ENCODE peak calls at places on chromosomes 5 and 9, in four cellular contexts. U is cardiac muscle cell, E is GM23248, F is left ventricle myocardium inferior. S is an unnamed sample. For H3K9me3, the result is how much of the 10 kb centered on the place peaks cover.

GRCh38 chr5:59274130-59274529 is 619.4 kb downstream of the PDE4D start:
- DNase-seq in U (no peak), E (no peak), F (no peak), S (no peak)

GRCh38 chr9:126303488-126303887 is 23.1 kb upstream of the MVB12B start:
- DNase-seq in U (no peak), E (no peak), F (no peak), S (no peak)

GRCh38 chr9:129319076-129319937 is 141.2 kb upstream of the IER5L start:
- DNase-seq in U (no peak), E (no peak), F (no peak), S (no peak)

GRCh38 chr9:126853667-126854066 is 6.8 kb upstream of the ZBTB34 start:
- DNase-seq in U (peak), E (peak), F (no peak), S (no peak)

GRCh38 chr5:159263569-159263905 is 447 bp downstream of the UBLCP1 start:
- DNase-seq in U (no peak), E (no peak), F (no peak), S (no peak)

GRCh38 chr5:119655081-119655480 is 25.7 kb downstream of the FAM170A start:
- DNase-seq in U (peak), E (peak), F (no peak), S (no peak)

GRCh38 chr9:4086119-4087088 is 213.5 kb downstream of the GLIS3 start:
- DNase-seq in U (peak), E (no peak), F (peak), S (no peak)

GRCh38 chr5:158590936-158591863 is 508.5 kb downstream of the EBF1 start:
- DNase-seq in U (peak), E (peak), F (no peak), S (peak)

GRCh38 chr5:133017964-133018363 is 8.4 kb downstream of the ZCCHC10 start:
- DNase-seq in U (no peak), E (no peak), F (no peak), S (no peak)

GRCh38 chr9:99192786-99193465 is 28.8 kb downstream of the ALG2 start:
- DNase-seq in U (peak), E (peak), F (no peak), S (no peak)

GRCh38 chr9:123418506-123418905 is 62.5 kb downstream of the CRB2 start:
- DNase-seq in U (no peak), E (no peak), F (no peak), S (no peak)

GRCh38 chr9:115615821-115616665 is 498.1 kb upstream of the TNC start:
- DNase-seq in U (peak), E (peak), F (no peak), S (no peak)

GRCh38 chr5:158100373-158100902 is 241.5 kb upstream of the CLINT1 start:
- DNase-seq in U (no peak), E (peak), F (no peak), S (no peak)

GRCh38 chr5:24816206-24816605 is 171.4 kb upstream of the CDH10 start:
- DNase-seq in U (no peak), E (no peak), F (no peak), S (no peak)

GRCh38 chr9:99820330-99821186 is 1.1 kb upstream of the NR4A3 start:
- DNase-seq in U (peak), E (peak), F (peak), S (peak)

GRCh38 chr5:79070002-79070567 is 518 bp downstream of the BHMT2 start:
- DNase-seq in U (peak), E (peak), F (peak), S (no peak)

GRCh38 chr9:71647094-71647591 is 121.2 kb downstream of the CEMIP2 start:
- DNase-seq in U (peak), E (peak), F (peak), S (no peak)

GRCh38 chr5:142981886-142982820 is 212.0 kb downstream of the ARHGAP26 start:
- DNase-seq in U (peak), E (peak), F (peak), S (no peak)

GRCh38 chr9:27701664-27702063 is 128.4 kb upstream of the C9orf72 start:
- DNase-seq in U (peak), E (no peak), F (peak), S (no peak)

GRCh38 chr5:98308231-98308630 is 465.2 kb upstream of the RGMB start:
- DNase-seq in U (no peak), E (no peak), F (no peak), S (no peak)

GRCh38 chr5:103741984-103742383 is 179.4 kb upstream of the NUDT12 start:
- DNase-seq in U (no peak), E (no peak), F (no peak), S (no peak)

GRCh38 chr5:172454355-172455086 is at the start of gene SH3PXD2B:
- DNase-seq in U (peak), E (peak), F (peak), S (peak)

GRCh38 chr9:33162721-33163311 is 4.3 kb downstream of the B4GALT1 start:
- DNase-seq in U (peak), E (peak), F (peak), S (no peak)

GRCh38 chr5:115979628-115980041 is 17.4 kb downstream of the LVRN start:
- DNase-seq in U (peak), E (peak), F (no peak), S (no peak)

GRCh38 chr9:132789706-132790105 is 88.4 kb downstream of the AK8 start:
- DNase-seq in U (no peak), E (no peak), F (no peak), S (no peak)

GRCh38 chr9:16515207-16515606 is 355.3 kb downstream of the BNC2 start:
- DNase-seq in U (no peak), E (peak), F (no peak), S (no peak)

GRCh38 chr5:91641730-91642350 is 258.7 kb upstream of the ARRDC3 start:
- DNase-seq in U (peak), E (peak), F (no peak), S (no peak)

GRCh38 chr5:180848265-180848664 is 12.8 kb downstream of the ZFP62 start:
- DNase-seq in U (no peak), E (no peak), F (no peak), S (no peak)
- H3K9me3 ChIP-seq in U (under half), E (under half), F (under half), S (under half)

GRCh38 chr9:84266087-84266561 is 74.4 kb downstream of the SLC28A3 start:
- DNase-seq in U (no peak), E (no peak), F (no peak), S (no peak)

GRCh38 chr9:84255701-84256100 is 84.9 kb downstream of the SLC28A3 start:
- DNase-seq in U (no peak), E (no peak), F (no peak), S (no peak)

GRCh38 chr9:84258371-84258770 is 82.2 kb downstream of the SLC28A3 start:
- DNase-seq in U (no peak), E (no peak), F (no peak), S (no peak)

GRCh38 chr9:84264307-84264706 is 76.3 kb downstream of the SLC28A3 start:
- DNase-seq in U (no peak), E (no peak), F (no peak), S (no peak)

GRCh38 chr9:84261082-84261746 is 79.3 kb downstream of the SLC28A3 start:
- DNase-seq in U (peak), E (peak), F (peak), S (peak)
- H3K4me3 ChIP-seq in U (no peak), E (peak), F (peak), S (no peak)

GRCh38 chr9:784202-784601 is 57.3 kb upstream of the DMRT1 start:
- DNase-seq in U (no peak), E (no peak), F (no peak), S (no peak)

GRCh38 chr9:785997-786396 is 55.5 kb upstream of the DMRT1 start:
- DNase-seq in U (no peak), E (no peak), F (no peak), S (no peak)

GRCh38 chr9:784916-785315 is 56.6 kb upstream of the DMRT1 start:
- DNase-seq in U (no peak), E (no peak), F (no peak), S (no peak)

GRCh38 chr9:788777-789176 is 52.7 kb upstream of the DMRT1 start:
- DNase-seq in U (no peak), E (no peak), F (no peak), S (no peak)

GRCh38 chr9:786405-786804 is 55.1 kb upstream of the DMRT1 start:
- DNase-seq in U (no peak), E (no peak), F (no peak), S (no peak)
- H3K9me3 ChIP-seq in U (under half), E (under half), F (under half), S (under half)

DNA sequence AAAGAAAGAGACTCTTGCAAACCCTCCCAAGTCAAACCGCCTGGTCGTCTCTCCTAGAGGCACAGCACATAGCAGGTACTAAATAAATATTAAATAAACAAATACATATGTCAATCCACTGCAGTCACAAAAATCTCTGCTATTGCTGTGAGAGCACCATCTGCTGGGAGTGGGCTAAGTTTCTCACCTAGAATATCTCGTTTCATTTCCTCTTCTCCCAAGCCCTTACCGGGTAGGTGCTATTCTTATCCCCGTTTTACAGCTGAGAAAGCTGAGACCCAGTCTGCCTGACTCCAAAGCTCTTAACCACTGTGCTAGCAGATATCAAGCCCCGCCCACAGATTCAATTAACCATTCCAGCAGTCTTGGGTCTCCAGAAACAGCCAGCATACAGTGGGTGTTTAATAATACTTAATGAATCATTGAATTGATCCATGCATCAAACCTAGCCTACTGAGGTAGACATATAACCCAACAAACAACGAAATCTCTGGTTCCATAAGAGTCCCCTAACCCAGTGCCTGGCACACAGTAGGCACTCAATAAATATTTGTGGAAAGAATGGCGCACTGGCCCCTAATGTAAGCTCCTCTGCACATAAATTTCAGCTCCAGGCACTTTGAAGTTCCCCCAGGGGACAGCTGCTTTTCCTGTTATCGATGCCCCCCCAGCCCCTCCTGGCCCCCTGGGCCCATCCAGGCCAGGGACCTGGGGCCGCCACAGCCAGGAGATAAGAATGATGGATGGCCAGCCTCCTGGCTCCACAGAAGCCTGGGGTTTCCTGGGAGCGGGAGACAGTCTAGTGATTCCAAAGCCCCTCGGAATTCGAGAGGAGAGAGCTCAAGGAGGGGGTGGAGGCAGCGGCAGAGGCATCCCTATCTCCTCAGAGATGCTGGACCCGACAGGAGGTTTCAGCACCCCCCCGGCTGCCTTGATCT is 98.1 kb upstream of the HAND1 start:
- DNase-seq in U (no peak), E (no peak), F (no peak), S (no peak)
- H3K4me3 ChIP-seq in U (no peak), E (no peak), F (no peak), S (no peak)

GRCh38 chr9:94128580-94128979 is 44.3 kb downstream of the PTPDC1 start:
- DNase-seq in U (no peak), E (no peak), F (no peak), S (no peak)

GRCh38 chr9:94120854-94121376 is 36.7 kb downstream of the PTPDC1 start:
- DNase-seq in U (no peak), E (no peak), F (no peak), S (no peak)

GRCh38 chr9:94127806-94128205 is 43.5 kb downstream of the PTPDC1 start:
- DNase-seq in U (peak), E (no peak), F (no peak), S (no peak)

GRCh38 chr9:94126844-94127243 is 42.6 kb downstream of the PTPDC1 start:
- DNase-seq in U (no peak), E (no peak), F (no peak), S (no peak)
- H3K9me3 ChIP-seq in U (under half), E (under half), F (under half), S (under half)

GRCh38 chr5:72503888-72504491 is 3.2 kb downstream of the ZNF366 start:
- DNase-seq in U (peak), E (peak), F (no peak), S (no peak)
- H3K4me3 ChIP-seq in U (no peak), E (no peak), F (peak), S (no peak)

DNA sequence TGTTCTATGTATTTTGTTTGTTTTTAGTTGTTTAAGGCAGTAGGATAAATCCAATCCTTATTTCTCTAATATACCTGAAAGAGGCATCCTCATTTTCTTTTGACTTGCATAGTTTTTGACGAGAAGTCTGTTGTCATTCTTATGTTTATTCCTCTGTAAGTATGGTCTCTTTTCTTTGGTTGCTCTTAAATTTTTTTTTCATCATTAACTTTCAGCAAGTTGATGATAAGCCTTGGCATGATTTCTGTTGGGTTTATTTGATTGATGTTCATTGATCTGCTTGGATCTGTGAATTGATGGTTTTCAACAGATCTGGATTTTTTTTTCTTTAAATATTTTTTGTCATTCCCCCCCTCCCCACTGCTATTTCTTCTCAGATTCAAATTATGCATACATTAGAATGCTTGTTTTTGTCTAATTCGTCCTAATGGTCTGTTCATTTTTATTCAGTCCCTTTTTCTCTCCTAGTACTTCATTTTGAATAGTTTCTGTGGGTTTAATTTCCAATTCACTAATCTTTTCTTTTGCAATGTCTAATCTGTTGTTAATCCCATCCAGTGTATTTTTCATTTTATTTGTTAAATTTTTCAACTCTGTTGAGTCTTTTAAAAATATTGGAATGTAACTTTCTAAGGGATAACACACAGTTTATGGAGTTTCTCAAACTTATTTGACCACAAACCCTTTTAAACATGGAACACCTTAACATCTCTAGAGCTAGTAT is 495.9 kb downstream of the CSNK1G3 start:
- DNase-seq in U (peak), E (peak), F (no peak), S (no peak)
- H3K9me3 ChIP-seq in U (under half), E (under half), F (under half), S (under half)

GRCh38 chr5:152105085-152105484 is 180.4 kb upstream of the GLRA1 start:
- DNase-seq in U (no peak), E (no peak), F (no peak), S (no peak)

GRCh38 chr5:152104211-152104610 is 179.6 kb upstream of the GLRA1 start:
- DNase-seq in U (no peak), E (no peak), F (no peak), S (no peak)

GRCh38 chr5:152102057-152102456 is 177.4 kb upstream of the GLRA1 start:
- DNase-seq in U (no peak), E (no peak), F (no peak), S (no peak)

GRCh38 chr5:152106571-152106970 is 181.9 kb upstream of the GLRA1 start:
- DNase-seq in U (no peak), E (no peak), F (no peak), S (no peak)

GRCh38 chr5:152107225-152107624 is 182.6 kb upstream of the GLRA1 start:
- DNase-seq in U (no peak), E (no peak), F (no peak), S (no peak)
- H3K4me3 ChIP-seq in U (no peak), E (no peak), F (no peak), S (no peak)